ENCODE peak calls at places on chromosomes 12 and 14, in eight cellular contexts. One of them, this sample, is unnamed.

GRCh38 chr14:94101748-94102147 is 8.8 kb upstream of the IFI27 start:
- DNase-seq in COLO829: no peak
- DNase-seq in posterior cingulate gyrus: peak; percentile 89
- DNase-seq in HuH-7.5: no peak
- DNase-seq in HCEC 1CT: no peak
- DNase-seq in colonic mucosa: no peak
- DNase-seq in RWPE1: no peak
- DNase-seq in astrocyte of the spinal cord: no peak
- DNase-seq in this sample: no peak

GRCh38 chr12:124837958-124838803 is 25.5 kb downstream of the SCARB1 start:
- DNase-seq in COLO829: peak; percentile 37
- DNase-seq in posterior cingulate gyrus: no peak
- DNase-seq in HuH-7.5: peak; percentile 71
- DNase-seq in HCEC 1CT: peak; percentile 99
- DNase-seq in colonic mucosa: peak; percentile 96
- DNase-seq in RWPE1: peak; percentile 93
- DNase-seq in astrocyte of the spinal cord: peak; percentile 98
- DNase-seq in this sample: peak; percentile 98

GRCh38 chr12:55816876-55817351 is 610 bp downstream of the SARNP start:
- DNase-seq in COLO829: no peak
- DNase-seq in posterior cingulate gyrus: no peak
- DNase-seq in HuH-7.5: no peak
- DNase-seq in HCEC 1CT: no peak
- DNase-seq in colonic mucosa: no peak
- DNase-seq in RWPE1: peak; percentile 49
- DNase-seq in astrocyte of the spinal cord: no peak
- DNase-seq in this sample: no peak

GRCh38 chr12:45483571-45483970 is 245.9 kb upstream of the ARID2 start:
- DNase-seq in COLO829: no peak
- DNase-seq in posterior cingulate gyrus: no peak
- DNase-seq in HuH-7.5: no peak
- DNase-seq in HCEC 1CT: no peak
- DNase-seq in colonic mucosa: peak; percentile 22
- DNase-seq in RWPE1: no peak
- DNase-seq in astrocyte of the spinal cord: peak; percentile 39
- DNase-seq in this sample: no peak

GRCh38 chr14:96997996-96998395 is 200.8 kb downstream of the VRK1 start:
- DNase-seq in COLO829: no peak
- DNase-seq in posterior cingulate gyrus: no peak
- DNase-seq in HuH-7.5: no peak
- DNase-seq in HCEC 1CT: no peak
- DNase-seq in colonic mucosa: no peak
- DNase-seq in RWPE1: no peak
- DNase-seq in astrocyte of the spinal cord: no peak
- DNase-seq in this sample: no peak

GRCh38 chr14:78170203-78170602 is at the start of gene NRXN3:
- DNase-seq in COLO829: no peak
- DNase-seq in posterior cingulate gyrus: peak; percentile 97
- DNase-seq in HuH-7.5: no peak
- DNase-seq in HCEC 1CT: no peak
- DNase-seq in colonic mucosa: peak; percentile 20
- DNase-seq in RWPE1: no peak
- DNase-seq in astrocyte of the spinal cord: no peak
- DNase-seq in this sample: no peak

GRCh38 chr14:101474563-101475467 is 86.5 kb upstream of the DIO3 start:
- DNase-seq in COLO829: no peak
- DNase-seq in posterior cingulate gyrus: peak; percentile 65
- DNase-seq in HuH-7.5: no peak
- DNase-seq in HCEC 1CT: no peak
- DNase-seq in colonic mucosa: no peak
- DNase-seq in RWPE1: no peak
- DNase-seq in astrocyte of the spinal cord: peak; percentile 40
- DNase-seq in this sample: no peak

GRCh38 chr12:116152268-116152667 is 125.2 kb downstream of the MED13L start:
- DNase-seq in COLO829: no peak
- DNase-seq in posterior cingulate gyrus: no peak
- DNase-seq in HuH-7.5: no peak
- DNase-seq in HCEC 1CT: peak; percentile 64
- DNase-seq in colonic mucosa: no peak
- DNase-seq in RWPE1: no peak
- DNase-seq in astrocyte of the spinal cord: peak; percentile 92
- DNase-seq in this sample: no peak

GRCh38 chr12:111361717-111362576 is 6.9 kb downstream of the PHETA1 start:
- DNase-seq in COLO829: no peak
- DNase-seq in posterior cingulate gyrus: no peak
- DNase-seq in HuH-7.5: no peak
- DNase-seq in HCEC 1CT: no peak
- DNase-seq in colonic mucosa: no peak
- DNase-seq in RWPE1: no peak
- DNase-seq in astrocyte of the spinal cord: no peak
- DNase-seq in this sample: no peak

GRCh38 chr14:104130974-104131651 is 7.3 kb upstream of the KIF26A start:
- DNase-seq in COLO829: peak; percentile 71
- DNase-seq in posterior cingulate gyrus: peak; percentile 87
- DNase-seq in HuH-7.5: no peak
- DNase-seq in HCEC 1CT: no peak
- DNase-seq in colonic mucosa: peak; percentile 69
- DNase-seq in RWPE1: peak; percentile 69
- DNase-seq in astrocyte of the spinal cord: no peak
- DNase-seq in this sample: peak; percentile 72

GRCh38 chr12:105721051-105721825 is 390.7 kb downstream of the C12orf75 start:
- DNase-seq in COLO829: no peak
- DNase-seq in posterior cingulate gyrus: no peak
- DNase-seq in HuH-7.5: no peak
- DNase-seq in HCEC 1CT: no peak
- DNase-seq in colonic mucosa: no peak
- DNase-seq in RWPE1: no peak
- DNase-seq in astrocyte of the spinal cord: peak; percentile 52
- DNase-seq in this sample: no peak

This sample was measured in small intestine.